ENCODE peak calls at places on chromosome 17, in eight cellular contexts. S is heart right ventricle, T is brain microvascular endothelial cell, L is WERI-Rb-1, M is RWPE2, W is AG09319, A is bronchial epithelial cell, F is hepatocyte. I is an unnamed sample.

GRCh38 chr17:7885357-7886226 is 3.0 kb upstream of the CHD3 start:
- DNase-seq in A (no peak), T (no peak), L (peak), W (no peak), F (peak), M (no peak), S (peak), I (no peak)

GRCh38 chr17:80866050-80866793 is 125.4 kb upstream of the CHMP6 start:
- DNase-seq in L (peak), A (peak), T (peak), S (peak), W (peak), F (peak), M (peak), I (no peak)

GRCh38 chr17:7745748-7746470 is 28.4 kb downstream of the DNAH2 start:
- DNase-seq in L (no peak), T (peak), W (peak), S (no peak), A (peak), F (peak), M (peak), I (no peak)

GRCh38 chr17:18992454-18993130 is 12.0 kb downstream of the FAM83G start:
- DNase-seq in W (no peak), T (no peak), L (no peak), M (no peak), F (no peak), A (no peak), S (no peak), I (no peak)

GRCh38 chr17:66684716-66685115 is 150.2 kb upstream of the CACNG5 start:
- DNase-seq in T (no peak), F (no peak), L (no peak), S (no peak), W (no peak), A (no peak), M (no peak), I (peak)

GRCh38 chr17:70205386-70205785 is 36.1 kb downstream of the KCNJ2 start:
- DNase-seq in L (no peak), A (peak), M (no peak), W (no peak), S (no peak), T (no peak), F (no peak), I (no peak)

GRCh38 chr17:39903158-39903884 is 15.1 kb downstream of the GSDMB start:
- DNase-seq in T (no peak), M (no peak), S (no peak), L (no peak), F (no peak), W (no peak), A (no peak), I (peak)

GRCh38 chr17:79630120-79630519 is 19.3 kb upstream of the RBFOX3 start:
- DNase-seq in S (no peak), M (peak), F (no peak), T (no peak), W (no peak), L (peak), A (no peak), I (peak)

GRCh38 chr17:31386542-31387075 is 4.9 kb upstream of the RAB11FIP4 start:
- DNase-seq in A (no peak), W (no peak), F (no peak), T (no peak), L (no peak), M (no peak), S (no peak), I (no peak)

GRCh38 chr17:33112763-33113162 is 121.1 kb downstream of the SPACA3 start:
- DNase-seq in A (peak), M (peak), T (no peak), L (no peak), F (peak), S (no peak), W (no peak), I (no peak)

GRCh38 chr17:13725286-13725990 is 123.7 kb upstream of the HS3ST3A1 start:
- DNase-seq in M (no peak), L (no peak), A (peak), F (peak), S (no peak), T (peak), W (no peak), I (no peak)

GRCh38 chr17:78868391-78868790 is 27.8 kb upstream of the USP36 start:
- DNase-seq in T (peak), L (no peak), F (no peak), M (no peak), W (peak), S (no peak), A (no peak), I (no peak)

GRCh38 chr17:81325057-81325973 is 30.2 kb upstream of the SLC38A10 start:
- DNase-seq in S (no peak), W (no peak), A (no peak), T (no peak), F (no peak), L (peak), M (no peak), I (no peak)

GRCh38 chr17:44363613-44364159 is at the start of gene FAM171A2:
- DNase-seq in W (no peak), M (no peak), T (no peak), F (peak), L (peak), A (no peak), S (peak), I (peak)

GRCh38 chr17:82239926-82240505 is 11.2 kb downstream of the SLC16A3 start:
- DNase-seq in T (no peak), M (no peak), F (no peak), L (no peak), A (no peak), S (no peak), W (no peak), I (no peak)

GRCh38 chr17:68771867-68772515 is 170.8 kb upstream of the FAM20A start:
- DNase-seq in A (peak), F (peak), W (peak), L (no peak), T (peak), S (no peak), M (no peak), I (no peak)

GRCh38 chr17:82536220-82537201 is 17.0 kb downstream of the FOXK2 start:
- DNase-seq in F (peak), T (peak), M (no peak), L (no peak), W (no peak), A (peak), S (peak), I (no peak)

GRCh38 chr17:6108987-6109386 is 38.8 kb downstream of the WSCD1 start:
- DNase-seq in M (no peak), S (no peak), A (no peak), T (no peak), F (no peak), W (no peak), L (no peak), I (no peak)

GRCh38 chr17:63955791-63956190 is 16.9 kb downstream of the SCN4A start:
- DNase-seq in F (no peak), S (no peak), L (no peak), W (no peak), M (no peak), A (no peak), T (no peak), I (no peak)

GRCh38 chr17:13374203-13375143 is 227.3 kb downstream of the HS3ST3A1 start:
- DNase-seq in L (no peak), S (no peak), M (no peak), F (peak), A (no peak), T (no peak), W (no peak), I (no peak)

GRCh38 chr17:79042421-79043190 is 18.6 kb downstream of the C1QTNF1 start:
- DNase-seq in F (no peak), M (no peak), T (peak), W (no peak), S (peak), L (peak), A (peak), I (no peak)

GRCh38 chr17:59161477-59161876 is 5.9 kb downstream of the PRR11 start:
- DNase-seq in M (no peak), F (no peak), L (no peak), A (no peak), T (no peak), W (no peak), S (no peak), I (no peak)

GRCh38 chr17:59167571-59168001 is 12.0 kb downstream of the PRR11 start:
- DNase-seq in M (no peak), F (no peak), T (peak), L (no peak), S (no peak), A (peak), W (no peak), I (no peak)

GRCh38 chr17:59160203-59161025 is 4.9 kb downstream of the PRR11 start:
- DNase-seq in A (no peak), T (no peak), W (no peak), S (no peak), M (no peak), F (no peak), L (no peak), I (no peak)

DNA sequence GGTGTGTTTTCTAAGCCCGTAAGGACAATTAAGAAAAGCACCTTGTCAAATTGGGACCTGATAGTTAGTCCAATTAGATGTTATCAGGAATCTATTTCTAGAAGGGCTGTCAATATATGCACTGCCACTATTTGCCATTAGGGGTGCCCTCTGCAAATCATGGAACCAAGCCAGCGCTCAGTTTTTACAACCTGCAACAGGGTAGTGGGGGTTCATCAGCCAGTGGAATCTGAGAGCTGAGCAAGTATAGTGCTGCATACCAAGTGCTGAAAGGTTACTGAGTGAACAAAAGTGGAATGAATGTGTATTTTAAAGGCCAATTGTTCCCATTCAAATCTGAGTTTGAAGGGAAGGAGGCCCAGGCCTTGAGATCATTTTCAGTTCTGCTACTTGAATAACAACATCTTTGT is 10.4 kb downstream of the PRR11 start:
- DNase-seq in A (peak), W (peak), L (peak), F (peak), T (peak), S (no peak), M (no peak), I (peak)
- TF ChIP-seq CTCF in A (peak), W (peak), L (peak), F (peak), T (peak), S (peak), M (peak), I (peak)

DNA sequence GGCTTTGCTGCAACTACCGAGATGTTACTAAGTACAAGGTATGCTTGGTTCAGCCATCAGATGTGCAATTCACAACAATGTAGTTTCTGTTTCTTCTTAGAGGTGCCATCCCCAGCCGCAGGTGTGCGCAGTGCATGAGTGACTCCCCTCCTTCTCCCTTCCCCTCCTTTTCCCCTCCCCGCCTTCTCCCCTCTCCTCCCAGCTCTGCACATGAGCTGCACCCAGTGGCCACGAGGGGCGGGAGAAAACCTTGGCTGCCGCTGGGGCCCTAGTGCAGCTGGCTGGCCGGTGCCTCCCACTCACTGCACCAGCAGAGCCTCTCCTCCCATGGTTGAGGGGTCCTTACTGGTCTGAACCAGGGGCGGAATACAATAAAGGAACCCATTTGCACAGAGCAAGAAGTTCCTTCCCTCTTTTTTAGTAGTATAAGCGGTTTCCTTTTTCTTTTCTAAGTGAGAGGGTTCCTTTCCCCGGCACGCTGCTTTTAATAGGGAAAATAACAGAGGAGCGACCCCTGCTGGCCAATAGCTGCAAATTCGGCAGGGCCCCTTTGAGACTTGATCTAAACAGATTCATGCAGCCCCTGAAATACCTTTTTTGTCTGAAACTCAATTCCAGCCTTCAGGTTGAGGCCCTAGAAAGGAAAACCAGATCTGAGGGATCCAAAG is 7.8 kb upstream of the CCL15 start:
- DNase-seq in T (peak), F (no peak), W (no peak), A (no peak), S (no peak), M (no peak), L (no peak), I (no peak)
- TF ChIP-seq CTCF in T (peak), F (peak), W (peak), A (peak), S (no peak), M (peak), L (peak), I (peak)

GRCh38 chr17:1180958-1181768 is 1.4 kb upstream of the ABR start:
- DNase-seq in L (peak), F (no peak), A (no peak), W (no peak), T (no peak), M (no peak), S (no peak), I (no peak)
- TF ChIP-seq CTCF in L (no peak), F (no peak), A (no peak), W (no peak), T (no peak), M (no peak), S (no peak), I (no peak)

GRCh38 chr17:48262982-48263586 is 155.5 kb downstream of the SNX11 start:
- DNase-seq in S (no peak), M (no peak), T (no peak), F (no peak), W (no peak), A (peak), L (no peak), I (no peak)

GRCh38 chr17:48259710-48260291 is 152.2 kb downstream of the SNX11 start:
- DNase-seq in A (peak), F (peak), T (peak), M (no peak), S (no peak), W (no peak), L (peak), I (no peak)

GRCh38 chr17:48258317-48258716 is 150.8 kb downstream of the SNX11 start:
- DNase-seq in M (no peak), W (no peak), S (no peak), L (no peak), F (no peak), A (no peak), T (no peak), I (no peak)

DNA sequence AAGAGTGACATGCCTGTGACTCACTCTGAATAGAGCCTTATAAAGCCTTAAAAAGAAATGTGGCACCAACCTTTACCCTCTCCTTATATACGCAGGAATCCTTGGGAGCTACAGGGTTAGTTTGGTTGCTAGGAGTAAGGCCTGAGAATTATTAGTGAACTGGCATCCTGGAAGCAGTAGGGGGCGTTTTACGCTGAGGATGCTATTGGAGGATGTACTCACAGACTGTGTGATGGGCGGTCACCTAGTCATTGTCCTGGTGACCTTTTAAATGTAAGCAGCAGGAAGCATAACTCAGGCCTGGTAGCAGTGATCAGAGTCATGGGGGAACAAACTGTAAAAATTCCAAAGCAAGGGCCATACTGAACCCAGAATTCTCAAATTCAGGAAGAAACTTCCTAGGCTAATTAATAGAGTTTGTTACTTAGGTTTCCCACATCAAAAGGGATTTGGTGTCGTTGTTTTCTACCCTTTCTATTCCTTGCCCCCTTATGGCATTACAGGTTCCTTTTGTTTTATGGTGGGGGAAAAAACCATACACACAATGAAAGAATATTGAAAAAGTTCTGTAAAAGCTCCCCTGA is 153.8 kb downstream of the SNX11 start:
- DNase-seq in S (no peak), L (peak), W (no peak), T (peak), A (no peak), F (peak), M (no peak), I (no peak)
- TF ChIP-seq CTCF in S (peak), L (peak), W (peak), T (peak), A (peak), F (peak), M (peak), I (peak)